ENCODE peak calls at places on chromosomes 13 and 19, in five cellular contexts. O is hippocampal formation, T is AG04450, X is hypothalamus, G is AG04449. R is an unnamed sample.

GRCh38 chr19:2247433-2248101 is 1.6 kb upstream of the AMH start:
- DNase-seq in X (no peak), T (no peak), O (no peak), G (no peak), R (no peak)

GRCh38 chr13:84910423-84910822 is 888.8 kb downstream of the SLITRK6 start:
- DNase-seq in O (no peak), T (no peak), X (no peak), G (no peak), R (no peak)

GRCh38 chr19:48571378-48572162 is 19.6 kb downstream of the SULT2B1 start:
- DNase-seq in G (no peak), T (no peak), O (no peak), X (no peak), R (no peak)

GRCh38 chr19:54206030-54206830 is 5.6 kb downstream of the RPS9 start:
- DNase-seq in O (no peak), T (no peak), G (no peak), X (no peak), R (no peak)

GRCh38 chr19:4676955-4677731 is 7.0 kb upstream of the MYDGF start:
- DNase-seq in O (peak; percentile 6), X (peak; percentile 17), G (no peak), T (no peak), R (peak; percentile 53)

GRCh38 chr13:24682353-24682752 is 2.1 kb downstream of the ATP12A start:
- DNase-seq in G (no peak), X (no peak), T (no peak), O (no peak), R (no peak)

GRCh38 chr19:14476663-14477401 is 1.7 kb upstream of the PTGER1 start:
- DNase-seq in O (no peak), T (peak; percentile 41), G (no peak), X (no peak), R (peak; percentile 66)

GRCh38 chr13:113035209-113035800 is 66.3 kb downstream of the MCF2L start:
- DNase-seq in T (no peak), X (no peak), O (no peak), G (no peak), R (no peak)

GRCh38 chr13:23020246-23020843 is 160.4 kb upstream of the SGCG start:
- DNase-seq in G (no peak), O (peak; percentile 36), X (peak; percentile 7), T (no peak), R (peak; percentile 64)

GRCh38 chr19:50016225-50016807 is 8.9 kb downstream of the VRK3 start:
- DNase-seq in G (no peak), X (no peak), O (no peak), T (no peak), R (no peak)

GRCh38 chr13:79434578-79434977 is 28.5 kb upstream of the RBM26 start:
- DNase-seq in G (no peak), O (no peak), X (no peak), T (no peak), R (no peak)

GRCh38 chr19:4844348-4845179 is 13.1 kb upstream of the TICAM1 start:
- DNase-seq in O (no peak), X (no peak), G (no peak), T (no peak), R (no peak)

GRCh38 chr19:37413243-37414084 is 42.6 kb downstream of the ZNF527 start:
- DNase-seq in O (no peak), X (no peak), G (no peak), T (no peak), R (no peak)

GRCh38 chr19:10654610-10655456 is 687 bp downstream of the ILF3 start:
- DNase-seq in X (no peak), O (no peak), G (no peak), T (no peak), R (peak; percentile 75)

GRCh38 chr19:39845621-39846175 is 481 bp downstream of the FBL start:
- DNase-seq in O (no peak), T (no peak), G (no peak), X (no peak), R (peak; percentile 48)

GRCh38 chr19:1745589-1746031 is 7.7 kb upstream of the ONECUT3 start:
- DNase-seq in O (no peak), G (no peak), T (no peak), X (no peak), R (no peak)

R was measured in hepatocyte.